ENCODE peak calls at places on chromosomes 4 and X, in nine cellular contexts. One of them, this sample, is unnamed.

GRCh38 chr4:109547394-109547793 is 12.7 kb upstream of the MCUB start:
- DNase-seq in OCI-M1: no peak
- DNase-seq in activated CD8-positive, alpha-beta memory T cell treated with anti-CD3 and anti-CD28 coated beads for 48 hours: no peak
- DNase-seq in omental fat pad: no peak
- DNase-seq in GM10248: no peak
- DNase-seq in SK-MEL-5: no peak
- DNase-seq in ureter: no peak
- DNase-seq in NCI-H2227 treated with DMSO at 0.1 percent for 48 hours: no peak
- DNase-seq in GM13976: no peak
- DNase-seq in this sample: no peak

GRCh38 chrX:7582191-7582590 is 260.8 kb upstream of the VCX start:
- DNase-seq in OCI-M1: no peak
- DNase-seq in activated CD8-positive, alpha-beta memory T cell treated with anti-CD3 and anti-CD28 coated beads for 48 hours: no peak
- DNase-seq in omental fat pad: no peak
- DNase-seq in GM10248: no peak
- DNase-seq in SK-MEL-5: peak; percentile 61
- DNase-seq in ureter: no peak
- DNase-seq in NCI-H2227 treated with DMSO at 0.1 percent for 48 hours: no peak
- DNase-seq in GM13976: no peak
- DNase-seq in this sample: no peak

GRCh38 chr4:161554372-161554990 is 609.3 kb downstream of the FSTL5 start:
- DNase-seq in OCI-M1: peak; percentile 49
- DNase-seq in activated CD8-positive, alpha-beta memory T cell treated with anti-CD3 and anti-CD28 coated beads for 48 hours: no peak
- DNase-seq in omental fat pad: no peak
- DNase-seq in GM10248: no peak
- DNase-seq in SK-MEL-5: peak; percentile 47
- DNase-seq in ureter: no peak
- DNase-seq in NCI-H2227 treated with DMSO at 0.1 percent for 48 hours: no peak
- DNase-seq in GM13976: no peak
- DNase-seq in this sample: no peak

GRCh38 chrX:77894921-77895886 is at the start of gene MAGT1:
- DNase-seq in OCI-M1: peak; percentile 98
- DNase-seq in activated CD8-positive, alpha-beta memory T cell treated with anti-CD3 and anti-CD28 coated beads for 48 hours: peak; percentile 51
- DNase-seq in omental fat pad: peak; percentile 37
- DNase-seq in GM10248: peak; percentile 82
- DNase-seq in SK-MEL-5: peak; percentile 97
- DNase-seq in ureter: peak; percentile 93
- DNase-seq in NCI-H2227 treated with DMSO at 0.1 percent for 48 hours: peak; percentile 99
- DNase-seq in GM13976: peak; percentile 76
- DNase-seq in this sample: peak; percentile 92

GRCh38 chr4:36111180-36111579 is 133.1 kb downstream of the ARAP2 start:
- DNase-seq in OCI-M1: peak; percentile 77
- DNase-seq in activated CD8-positive, alpha-beta memory T cell treated with anti-CD3 and anti-CD28 coated beads for 48 hours: no peak
- DNase-seq in omental fat pad: no peak
- DNase-seq in GM10248: no peak
- DNase-seq in SK-MEL-5: no peak
- DNase-seq in ureter: no peak
- DNase-seq in NCI-H2227 treated with DMSO at 0.1 percent for 48 hours: no peak
- DNase-seq in GM13976: no peak
- DNase-seq in this sample: peak; percentile 20

GRCh38 chrX:19670321-19670750 is 155.0 kb upstream of the MAP3K15 start:
- DNase-seq in OCI-M1: no peak
- DNase-seq in activated CD8-positive, alpha-beta memory T cell treated with anti-CD3 and anti-CD28 coated beads for 48 hours: no peak
- DNase-seq in omental fat pad: no peak
- DNase-seq in GM10248: no peak
- DNase-seq in SK-MEL-5: no peak
- DNase-seq in ureter: no peak
- DNase-seq in NCI-H2227 treated with DMSO at 0.1 percent for 48 hours: no peak
- DNase-seq in GM13976: no peak
- DNase-seq in this sample: no peak

GRCh38 chrX:24100713-24101112 is 46.0 kb downstream of the EIF2S3 start:
- DNase-seq in OCI-M1: peak; percentile 48
- DNase-seq in activated CD8-positive, alpha-beta memory T cell treated with anti-CD3 and anti-CD28 coated beads for 48 hours: no peak
- DNase-seq in omental fat pad: no peak
- DNase-seq in GM10248: no peak
- DNase-seq in SK-MEL-5: peak; percentile 2
- DNase-seq in ureter: no peak
- DNase-seq in NCI-H2227 treated with DMSO at 0.1 percent for 48 hours: no peak
- DNase-seq in GM13976: no peak
- DNase-seq in this sample: no peak

GRCh38 chr4:82688091-82688815 is 110.3 kb downstream of the SCD5 start:
- DNase-seq in OCI-M1: peak; percentile 4
- DNase-seq in activated CD8-positive, alpha-beta memory T cell treated with anti-CD3 and anti-CD28 coated beads for 48 hours: no peak
- DNase-seq in omental fat pad: no peak
- DNase-seq in GM10248: no peak
- DNase-seq in SK-MEL-5: no peak
- DNase-seq in ureter: no peak
- DNase-seq in NCI-H2227 treated with DMSO at 0.1 percent for 48 hours: no peak
- DNase-seq in GM13976: no peak
- DNase-seq in this sample: no peak

GRCh38 chr4:138804705-138805104 is 210.9 kb upstream of the NOCT start:
- DNase-seq in OCI-M1: no peak
- DNase-seq in activated CD8-positive, alpha-beta memory T cell treated with anti-CD3 and anti-CD28 coated beads for 48 hours: no peak
- DNase-seq in omental fat pad: no peak
- DNase-seq in GM10248: no peak
- DNase-seq in SK-MEL-5: no peak
- DNase-seq in ureter: no peak
- DNase-seq in NCI-H2227 treated with DMSO at 0.1 percent for 48 hours: no peak
- DNase-seq in GM13976: no peak
- DNase-seq in this sample: no peak

GRCh38 chrX:33160273-33160672 is 51.1 kb downstream of the DMD start:
- DNase-seq in OCI-M1: no peak
- DNase-seq in activated CD8-positive, alpha-beta memory T cell treated with anti-CD3 and anti-CD28 coated beads for 48 hours: no peak
- DNase-seq in omental fat pad: no peak
- DNase-seq in GM10248: no peak
- DNase-seq in SK-MEL-5: no peak
- DNase-seq in ureter: no peak
- DNase-seq in NCI-H2227 treated with DMSO at 0.1 percent for 48 hours: no peak
- DNase-seq in GM13976: no peak
- DNase-seq in this sample: no peak

GRCh38 chrX:109283870-109284269 is 198.0 kb downstream of the GUCY2F start:
- DNase-seq in OCI-M1: no peak
- DNase-seq in activated CD8-positive, alpha-beta memory T cell treated with anti-CD3 and anti-CD28 coated beads for 48 hours: no peak
- DNase-seq in omental fat pad: no peak
- DNase-seq in GM10248: no peak
- DNase-seq in SK-MEL-5: no peak
- DNase-seq in ureter: no peak
- DNase-seq in NCI-H2227 treated with DMSO at 0.1 percent for 48 hours: no peak
- DNase-seq in GM13976: no peak
- DNase-seq in this sample: no peak

GRCh38 chr4:4524364-4524763 is 17.5 kb downstream of the STX18 start:
- DNase-seq in OCI-M1: peak; percentile 95
- DNase-seq in activated CD8-positive, alpha-beta memory T cell treated with anti-CD3 and anti-CD28 coated beads for 48 hours: no peak
- DNase-seq in omental fat pad: no peak
- DNase-seq in GM10248: peak; percentile 64
- DNase-seq in SK-MEL-5: peak; percentile 34
- DNase-seq in ureter: no peak
- DNase-seq in NCI-H2227 treated with DMSO at 0.1 percent for 48 hours: no peak
- DNase-seq in GM13976: peak; percentile 59
- DNase-seq in this sample: peak; percentile 60

GRCh38 chr4:4386736-4387392 is at the start of gene NSG1:
- DNase-seq in OCI-M1: no peak
- DNase-seq in activated CD8-positive, alpha-beta memory T cell treated with anti-CD3 and anti-CD28 coated beads for 48 hours: no peak
- DNase-seq in omental fat pad: no peak
- DNase-seq in GM10248: no peak
- DNase-seq in SK-MEL-5: peak; percentile 35
- DNase-seq in ureter: no peak
- DNase-seq in NCI-H2227 treated with DMSO at 0.1 percent for 48 hours: no peak
- DNase-seq in GM13976: no peak
- DNase-seq in this sample: no peak

GRCh38 chr4:25953740-25954139 is 39.7 kb downstream of the SMIM20 start:
- DNase-seq in OCI-M1: no peak
- DNase-seq in activated CD8-positive, alpha-beta memory T cell treated with anti-CD3 and anti-CD28 coated beads for 48 hours: no peak
- DNase-seq in omental fat pad: no peak
- DNase-seq in GM10248: no peak
- DNase-seq in SK-MEL-5: no peak
- DNase-seq in ureter: no peak
- DNase-seq in NCI-H2227 treated with DMSO at 0.1 percent for 48 hours: no peak
- DNase-seq in GM13976: no peak
- DNase-seq in this sample: no peak

GRCh38 chrX:136397001-136397400 is 90.7 kb upstream of the BRS3 start:
- DNase-seq in OCI-M1: peak; percentile 1
- DNase-seq in activated CD8-positive, alpha-beta memory T cell treated with anti-CD3 and anti-CD28 coated beads for 48 hours: no peak
- DNase-seq in omental fat pad: no peak
- DNase-seq in GM10248: no peak
- DNase-seq in SK-MEL-5: peak; percentile 12
- DNase-seq in ureter: no peak
- DNase-seq in NCI-H2227 treated with DMSO at 0.1 percent for 48 hours: no peak
- DNase-seq in GM13976: no peak
- DNase-seq in this sample: no peak

GRCh38 chrX:80810365-80810978 is 795 bp upstream of the BRWD3 start:
- DNase-seq in OCI-M1: peak; percentile 52
- DNase-seq in activated CD8-positive, alpha-beta memory T cell treated with anti-CD3 and anti-CD28 coated beads for 48 hours: no peak
- DNase-seq in omental fat pad: no peak
- DNase-seq in GM10248: no peak
- DNase-seq in SK-MEL-5: peak; percentile 2
- DNase-seq in ureter: no peak
- DNase-seq in NCI-H2227 treated with DMSO at 0.1 percent for 48 hours: no peak
- DNase-seq in GM13976: no peak
- DNase-seq in this sample: no peak

GRCh38 chrX:53317365-53318069 is 36.1 kb upstream of the IQSEC2 start:
- DNase-seq in OCI-M1: peak; percentile 56
- DNase-seq in activated CD8-positive, alpha-beta memory T cell treated with anti-CD3 and anti-CD28 coated beads for 48 hours: peak; percentile 30
- DNase-seq in omental fat pad: peak; percentile 73
- DNase-seq in GM10248: peak; percentile 77
- DNase-seq in SK-MEL-5: peak; percentile 57
- DNase-seq in ureter: peak; percentile 73
- DNase-seq in NCI-H2227 treated with DMSO at 0.1 percent for 48 hours: peak; percentile 63
- DNase-seq in GM13976: peak; percentile 80
- DNase-seq in this sample: peak; percentile 16

This sample was measured in Kasumi-1.